ENCODE peak calls at places on chromosomes 13 and 19, in ten cellular contexts. One of them, this sample, is unnamed.

GRCh38 chr19:30919737-30920136 is 429.5 kb downstream of the TSHZ3 start:
- DNase-seq in stimulated activated CD4-positive, alpha-beta T cell treated with anti-CD3 and anti-CD28 coated beads, TNF-alpha, amount 100 ng/mL, for 48 hours: no peak
- DNase-seq in ureter: no peak
- DNase-seq in NCI-H2107: no peak
- DNase-seq in ecto neural progenitor cell: no peak
- DNase-seq in HEK293T: no peak
- DNase-seq in ELR: no peak
- DNase-seq in HS-5: no peak
- DNase-seq in small intestine: no peak
- DNase-seq in hippocampal formation: no peak
- DNase-seq in this sample: no peak

GRCh38 chr19:30602661-30603322 is 230.6 kb downstream of the ZNF536 start:
- DNase-seq in stimulated activated CD4-positive, alpha-beta T cell treated with anti-CD3 and anti-CD28 coated beads, TNF-alpha, amount 100 ng/mL, for 48 hours: no peak
- DNase-seq in ureter: no peak
- DNase-seq in NCI-H2107: no peak
- DNase-seq in ecto neural progenitor cell: no peak
- DNase-seq in HEK293T: no peak
- DNase-seq in ELR: no peak
- DNase-seq in HS-5: no peak
- DNase-seq in small intestine: no peak
- DNase-seq in hippocampal formation: no peak
- DNase-seq in this sample: no peak

GRCh38 chr13:84393981-84394625 is 511.8 kb upstream of the SLITRK1 start:
- DNase-seq in stimulated activated CD4-positive, alpha-beta T cell treated with anti-CD3 and anti-CD28 coated beads, TNF-alpha, amount 100 ng/mL, for 48 hours: no peak
- DNase-seq in ureter: no peak
- DNase-seq in NCI-H2107: no peak
- DNase-seq in ecto neural progenitor cell: no peak
- DNase-seq in HEK293T: no peak
- DNase-seq in ELR: no peak
- DNase-seq in HS-5: no peak
- DNase-seq in small intestine: no peak
- DNase-seq in hippocampal formation: no peak
- DNase-seq in this sample: no peak

GRCh38 chr19:29690842-29691241 is 24.2 kb downstream of the C19orf12 start:
- DNase-seq in stimulated activated CD4-positive, alpha-beta T cell treated with anti-CD3 and anti-CD28 coated beads, TNF-alpha, amount 100 ng/mL, for 48 hours: no peak
- DNase-seq in ureter: no peak
- DNase-seq in NCI-H2107: no peak
- DNase-seq in ecto neural progenitor cell: no peak
- DNase-seq in HEK293T: peak; percentile 53
- DNase-seq in ELR: peak; percentile 81
- DNase-seq in HS-5: no peak
- DNase-seq in small intestine: peak; percentile 44
- DNase-seq in hippocampal formation: no peak
- DNase-seq in this sample: no peak

GRCh38 chr19:44689290-44690130 is 9.4 kb upstream of the CEACAM16 start:
- DNase-seq in stimulated activated CD4-positive, alpha-beta T cell treated with anti-CD3 and anti-CD28 coated beads, TNF-alpha, amount 100 ng/mL, for 48 hours: peak; percentile 56
- DNase-seq in ureter: peak; percentile 67
- DNase-seq in NCI-H2107: peak; percentile 17
- DNase-seq in ecto neural progenitor cell: peak; percentile 86
- DNase-seq in HEK293T: peak; percentile 75
- DNase-seq in ELR: peak; percentile 66
- DNase-seq in HS-5: no peak
- DNase-seq in small intestine: peak; percentile 65
- DNase-seq in hippocampal formation: peak; percentile 9
- DNase-seq in this sample: peak; percentile 34

GRCh38 chr13:23615677-23616076 is 45.5 kb downstream of the TNFRSF19 start:
- DNase-seq in stimulated activated CD4-positive, alpha-beta T cell treated with anti-CD3 and anti-CD28 coated beads, TNF-alpha, amount 100 ng/mL, for 48 hours: no peak
- DNase-seq in ureter: no peak
- DNase-seq in NCI-H2107: no peak
- DNase-seq in ecto neural progenitor cell: peak; percentile 71
- DNase-seq in HEK293T: no peak
- DNase-seq in ELR: no peak
- DNase-seq in HS-5: no peak
- DNase-seq in small intestine: no peak
- DNase-seq in hippocampal formation: no peak
- DNase-seq in this sample: no peak

GRCh38 chr19:46926201-46927071 is 65.6 kb downstream of the ARHGAP35 start:
- DNase-seq in stimulated activated CD4-positive, alpha-beta T cell treated with anti-CD3 and anti-CD28 coated beads, TNF-alpha, amount 100 ng/mL, for 48 hours: no peak
- DNase-seq in ureter: no peak
- DNase-seq in NCI-H2107: peak; percentile 37
- DNase-seq in ecto neural progenitor cell: no peak
- DNase-seq in HEK293T: no peak
- DNase-seq in ELR: no peak
- DNase-seq in HS-5: no peak
- DNase-seq in small intestine: no peak
- DNase-seq in hippocampal formation: peak; percentile 89
- DNase-seq in this sample: no peak

GRCh38 chr13:40665754-40666057 is 735 bp downstream of the FOXO1 start:
- DNase-seq in stimulated activated CD4-positive, alpha-beta T cell treated with anti-CD3 and anti-CD28 coated beads, TNF-alpha, amount 100 ng/mL, for 48 hours: no peak
- DNase-seq in ureter: no peak
- DNase-seq in NCI-H2107: no peak
- DNase-seq in ecto neural progenitor cell: no peak
- DNase-seq in HEK293T: peak; percentile 44
- DNase-seq in ELR: peak; percentile 29
- DNase-seq in HS-5: no peak
- DNase-seq in small intestine: peak; percentile 38
- DNase-seq in hippocampal formation: no peak
- DNase-seq in this sample: no peak

GRCh38 chr19:17471410-17472125 is 1.2 kb downstream of the SLC27A1 start:
- DNase-seq in stimulated activated CD4-positive, alpha-beta T cell treated with anti-CD3 and anti-CD28 coated beads, TNF-alpha, amount 100 ng/mL, for 48 hours: no peak
- DNase-seq in ureter: no peak
- DNase-seq in NCI-H2107: no peak
- DNase-seq in ecto neural progenitor cell: no peak
- DNase-seq in HEK293T: no peak
- DNase-seq in ELR: no peak
- DNase-seq in HS-5: no peak
- DNase-seq in small intestine: no peak
- DNase-seq in hippocampal formation: no peak
- DNase-seq in this sample: no peak

GRCh38 chr13:60274664-60275063 is 110.9 kb upstream of the DIAPH3 start:
- DNase-seq in stimulated activated CD4-positive, alpha-beta T cell treated with anti-CD3 and anti-CD28 coated beads, TNF-alpha, amount 100 ng/mL, for 48 hours: no peak
- DNase-seq in ureter: no peak
- DNase-seq in NCI-H2107: no peak
- DNase-seq in ecto neural progenitor cell: no peak
- DNase-seq in HEK293T: no peak
- DNase-seq in ELR: no peak
- DNase-seq in HS-5: no peak
- DNase-seq in small intestine: no peak
- DNase-seq in hippocampal formation: no peak
- DNase-seq in this sample: no peak